ENCODE peak calls at places on chromosomes 2 and 18, in ten cellular contexts. One of them, this sample, is unnamed.

GRCh38 chr18:39435986-39436385 is 1870.4 kb upstream of the CELF4 start:
- DNase-seq in uterus: no peak
- DNase-seq in CD8-positive, alpha-beta T cell: no peak
- DNase-seq in left ventricle myocardium inferior: no peak
- DNase-seq in effector memory CD4-positive, alpha-beta T cell: no peak
- DNase-seq in tibial artery: no peak
- DNase-seq in pancreas: no peak
- DNase-seq in CD8-positive, alpha-beta memory T cell: no peak
- DNase-seq in aorta: no peak
- DNase-seq in upper lobe of right lung: no peak
- DNase-seq in this sample: no peak

GRCh38 chr2:166373951-166374350 is 1.8 kb downstream of the SCN9A start:
- DNase-seq in upper lobe of right lung: no peak
- DNase-seq in pancreas: no peak
- DNase-seq in effector memory CD4-positive, alpha-beta T cell: no peak
- DNase-seq in left ventricle myocardium inferior: no peak
- DNase-seq in aorta: no peak
- DNase-seq in tibial artery: no peak
- DNase-seq in CD8-positive, alpha-beta T cell: no peak
- DNase-seq in CD8-positive, alpha-beta memory T cell: no peak
- DNase-seq in uterus: no peak
- DNase-seq in this sample: no peak

GRCh38 chr2:187547353-187547979 is 6.8 kb downstream of the TFPI start:
- DNase-seq in uterus: peak; percentile 72
- DNase-seq in upper lobe of right lung: no peak
- DNase-seq in pancreas: no peak
- DNase-seq in aorta: no peak
- DNase-seq in tibial artery: peak; percentile 75
- DNase-seq in CD8-positive, alpha-beta T cell: no peak
- DNase-seq in CD8-positive, alpha-beta memory T cell: no peak
- DNase-seq in effector memory CD4-positive, alpha-beta T cell: no peak
- DNase-seq in left ventricle myocardium inferior: peak; percentile 28
- DNase-seq in this sample: no peak

GRCh38 chr2:23687713-23688112 is 239.2 kb downstream of the ATAD2B start:
- DNase-seq in effector memory CD4-positive, alpha-beta T cell: no peak
- DNase-seq in CD8-positive, alpha-beta T cell: no peak
- DNase-seq in upper lobe of right lung: no peak
- DNase-seq in aorta: no peak
- DNase-seq in uterus: no peak
- DNase-seq in left ventricle myocardium inferior: no peak
- DNase-seq in tibial artery: no peak
- DNase-seq in pancreas: no peak
- DNase-seq in CD8-positive, alpha-beta memory T cell: no peak
- DNase-seq in this sample: no peak

GRCh38 chr2:233838726-233839446 is 15.4 kb downstream of the HJURP start:
- DNase-seq in aorta: peak; percentile 51
- DNase-seq in tibial artery: no peak
- DNase-seq in CD8-positive, alpha-beta memory T cell: no peak
- DNase-seq in left ventricle myocardium inferior: no peak
- DNase-seq in effector memory CD4-positive, alpha-beta T cell: no peak
- DNase-seq in uterus: no peak
- DNase-seq in upper lobe of right lung: peak; percentile 26
- DNase-seq in pancreas: no peak
- DNase-seq in CD8-positive, alpha-beta T cell: no peak
- DNase-seq in this sample: no peak

GRCh38 chr2:54176577-54176976 is 61.2 kb downstream of the ACYP2 start:
- DNase-seq in pancreas: no peak
- DNase-seq in tibial artery: peak; percentile 57
- DNase-seq in upper lobe of right lung: peak; percentile 64
- DNase-seq in uterus: peak; percentile 44
- DNase-seq in effector memory CD4-positive, alpha-beta T cell: no peak
- DNase-seq in aorta: peak; percentile 81
- DNase-seq in CD8-positive, alpha-beta T cell: no peak
- DNase-seq in left ventricle myocardium inferior: peak; percentile 50
- DNase-seq in CD8-positive, alpha-beta memory T cell: no peak
- DNase-seq in this sample: no peak

GRCh38 chr2:148865515-148865914 is 9.5 kb upstream of the KIF5C start:
- DNase-seq in tibial artery: no peak
- DNase-seq in left ventricle myocardium inferior: no peak
- DNase-seq in uterus: no peak
- DNase-seq in CD8-positive, alpha-beta memory T cell: no peak
- DNase-seq in CD8-positive, alpha-beta T cell: no peak
- DNase-seq in effector memory CD4-positive, alpha-beta T cell: no peak
- DNase-seq in upper lobe of right lung: no peak
- DNase-seq in pancreas: no peak
- DNase-seq in aorta: no peak
- DNase-seq in this sample: no peak

GRCh38 chr2:10654069-10654468 is 35.7 kb downstream of the NOL10 start:
- DNase-seq in CD8-positive, alpha-beta memory T cell: no peak
- DNase-seq in tibial artery: no peak
- DNase-seq in CD8-positive, alpha-beta T cell: peak; percentile 14
- DNase-seq in effector memory CD4-positive, alpha-beta T cell: peak; percentile 37
- DNase-seq in pancreas: no peak
- DNase-seq in upper lobe of right lung: no peak
- DNase-seq in aorta: no peak
- DNase-seq in uterus: no peak
- DNase-seq in left ventricle myocardium inferior: no peak
- DNase-seq in this sample: no peak

GRCh38 chr18:36811430-36811829 is 17.4 kb downstream of the TPGS2 start:
- DNase-seq in uterus: no peak
- DNase-seq in tibial artery: no peak
- DNase-seq in left ventricle myocardium inferior: no peak
- DNase-seq in upper lobe of right lung: no peak
- DNase-seq in CD8-positive, alpha-beta memory T cell: no peak
- DNase-seq in effector memory CD4-positive, alpha-beta T cell: no peak
- DNase-seq in CD8-positive, alpha-beta T cell: no peak
- DNase-seq in aorta: no peak
- DNase-seq in pancreas: no peak
- DNase-seq in this sample: no peak

GRCh38 chr2:10982931-10983701 is 71.4 kb downstream of the KCNF1 start:
- DNase-seq in tibial artery: no peak
- DNase-seq in upper lobe of right lung: peak; percentile 70
- DNase-seq in aorta: peak; percentile 50
- DNase-seq in effector memory CD4-positive, alpha-beta T cell: no peak
- DNase-seq in CD8-positive, alpha-beta memory T cell: no peak
- DNase-seq in left ventricle myocardium inferior: peak; percentile 75
- DNase-seq in uterus: no peak
- DNase-seq in pancreas: no peak
- DNase-seq in CD8-positive, alpha-beta T cell: no peak
- DNase-seq in this sample: peak; percentile 64

GRCh38 chr2:64516651-64517510 is 7.2 kb upstream of the AFTPH start:
- DNase-seq in left ventricle myocardium inferior: no peak
- DNase-seq in effector memory CD4-positive, alpha-beta T cell: no peak
- DNase-seq in upper lobe of right lung: no peak
- DNase-seq in tibial artery: no peak
- DNase-seq in CD8-positive, alpha-beta memory T cell: no peak
- DNase-seq in aorta: no peak
- DNase-seq in uterus: no peak
- DNase-seq in CD8-positive, alpha-beta T cell: no peak
- DNase-seq in pancreas: no peak
- DNase-seq in this sample: no peak

GRCh38 chr2:64517511-64517884 is 6.6 kb upstream of the AFTPH start:
- DNase-seq in pancreas: no peak
- DNase-seq in CD8-positive, alpha-beta memory T cell: no peak
- DNase-seq in effector memory CD4-positive, alpha-beta T cell: no peak
- DNase-seq in CD8-positive, alpha-beta T cell: no peak
- DNase-seq in aorta: no peak
- DNase-seq in left ventricle myocardium inferior: no peak
- DNase-seq in upper lobe of right lung: no peak
- DNase-seq in tibial artery: no peak
- DNase-seq in uterus: no peak
- DNase-seq in this sample: no peak

GRCh38 chr2:64514018-64514417 is 10.1 kb upstream of the AFTPH start:
- DNase-seq in aorta: no peak
- DNase-seq in upper lobe of right lung: no peak
- DNase-seq in effector memory CD4-positive, alpha-beta T cell: no peak
- DNase-seq in tibial artery: no peak
- DNase-seq in CD8-positive, alpha-beta memory T cell: no peak
- DNase-seq in CD8-positive, alpha-beta T cell: no peak
- DNase-seq in pancreas: no peak
- DNase-seq in left ventricle myocardium inferior: no peak
- DNase-seq in uterus: no peak
- DNase-seq in this sample: no peak

GRCh38 chr2:64515075-64515474 is 9.1 kb upstream of the AFTPH start:
- DNase-seq in CD8-positive, alpha-beta memory T cell: no peak
- DNase-seq in effector memory CD4-positive, alpha-beta T cell: no peak
- DNase-seq in pancreas: no peak
- DNase-seq in aorta: no peak
- DNase-seq in uterus: no peak
- DNase-seq in upper lobe of right lung: no peak
- DNase-seq in tibial artery: no peak
- DNase-seq in CD8-positive, alpha-beta T cell: no peak
- DNase-seq in left ventricle myocardium inferior: no peak
- DNase-seq in this sample: no peak
- H3K27me3 ChIP-seq in CD8-positive, alpha-beta memory T cell: no peaks in the 10 kb centered on the region
- H3K27me3 ChIP-seq in effector memory CD4-positive, alpha-beta T cell: no peaks in the 10 kb centered on the region
- H3K27me3 ChIP-seq in pancreas: no peaks in the 10 kb centered on the region
- H3K27me3 ChIP-seq in aorta: no peaks in the 10 kb centered on the region
- H3K27me3 ChIP-seq in uterus: no peaks in the 10 kb centered on the region
- H3K27me3 ChIP-seq in upper lobe of right lung: no peaks in the 10 kb centered on the region
- H3K27me3 ChIP-seq in tibial artery: no peaks in the 10 kb centered on the region
- H3K27me3 ChIP-seq in CD8-positive, alpha-beta T cell: no peaks in the 10 kb centered on the region
- H3K27me3 ChIP-seq in left ventricle myocardium inferior: no peaks in the 10 kb centered on the region
- H3K27me3 ChIP-seq in this sample: no peaks in the 10 kb centered on the region

GRCh38 chr2:236541008-236541562 is 28.5 kb upstream of the ACKR3 start:
- DNase-seq in left ventricle myocardium inferior: no peak
- DNase-seq in pancreas: no peak
- DNase-seq in CD8-positive, alpha-beta memory T cell: no peak
- DNase-seq in uterus: no peak
- DNase-seq in effector memory CD4-positive, alpha-beta T cell: no peak
- DNase-seq in upper lobe of right lung: no peak
- DNase-seq in CD8-positive, alpha-beta T cell: no peak
- DNase-seq in tibial artery: no peak
- DNase-seq in aorta: no peak
- DNase-seq in this sample: no peak

GRCh38 chr2:236546561-236546961 is 23.1 kb upstream of the ACKR3 start:
- DNase-seq in pancreas: no peak
- DNase-seq in uterus: no peak
- DNase-seq in CD8-positive, alpha-beta memory T cell: peak; percentile 40
- DNase-seq in effector memory CD4-positive, alpha-beta T cell: no peak
- DNase-seq in aorta: no peak
- DNase-seq in tibial artery: no peak
- DNase-seq in upper lobe of right lung: no peak
- DNase-seq in left ventricle myocardium inferior: no peak
- DNase-seq in CD8-positive, alpha-beta T cell: peak; percentile 35
- DNase-seq in this sample: no peak

GRCh38 chr2:236545248-236545658 is 24.4 kb upstream of the ACKR3 start:
- DNase-seq in uterus: no peak
- DNase-seq in CD8-positive, alpha-beta T cell: no peak
- DNase-seq in CD8-positive, alpha-beta memory T cell: no peak
- DNase-seq in tibial artery: no peak
- DNase-seq in effector memory CD4-positive, alpha-beta T cell: no peak
- DNase-seq in upper lobe of right lung: no peak
- DNase-seq in left ventricle myocardium inferior: no peak
- DNase-seq in aorta: no peak
- DNase-seq in pancreas: no peak
- DNase-seq in this sample: no peak

GRCh38 chr2:236545814-236546480 is 23.7 kb upstream of the ACKR3 start:
- DNase-seq in CD8-positive, alpha-beta T cell: no peak
- DNase-seq in upper lobe of right lung: no peak
- DNase-seq in uterus: no peak
- DNase-seq in pancreas: no peak
- DNase-seq in CD8-positive, alpha-beta memory T cell: peak; percentile 16
- DNase-seq in effector memory CD4-positive, alpha-beta T cell: no peak
- DNase-seq in tibial artery: no peak
- DNase-seq in aorta: no peak
- DNase-seq in left ventricle myocardium inferior: no peak
- DNase-seq in this sample: no peak

DNA sequence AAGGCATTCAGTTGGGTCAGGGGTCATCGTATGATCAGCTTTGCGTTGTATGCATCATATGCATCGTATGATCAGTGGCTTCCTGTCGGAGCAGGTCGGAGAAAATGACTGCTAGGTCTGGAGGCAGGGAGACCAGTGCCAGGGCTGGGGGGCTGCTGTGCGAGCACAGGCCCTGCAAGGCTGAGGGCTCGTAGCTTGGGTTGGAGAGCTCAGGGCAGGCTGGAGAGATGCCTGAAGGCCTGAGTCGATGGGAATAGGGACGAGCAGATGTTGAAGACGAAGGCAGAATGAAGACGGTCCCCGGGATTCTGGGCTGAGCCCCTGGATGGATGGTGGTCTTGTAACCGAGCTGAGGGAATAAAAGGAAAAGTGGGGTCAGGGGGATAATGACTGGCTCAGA is 25.3 kb upstream of the ACKR3 start:
- DNase-seq in aorta: no peak
- DNase-seq in tibial artery: no peak
- DNase-seq in upper lobe of right lung: no peak
- DNase-seq in left ventricle myocardium inferior: no peak
- DNase-seq in pancreas: no peak
- DNase-seq in effector memory CD4-positive, alpha-beta T cell: no peak
- DNase-seq in uterus: no peak
- DNase-seq in CD8-positive, alpha-beta T cell: no peak
- DNase-seq in CD8-positive, alpha-beta memory T cell: no peak
- DNase-seq in this sample: no peak
- H3K4me3 ChIP-seq in aorta: no peak overlapping the region
- H3K4me3 ChIP-seq in tibial artery: no peak overlapping the region
- H3K4me3 ChIP-seq in upper lobe of right lung: no peak overlapping the region
- H3K4me3 ChIP-seq in left ventricle myocardium inferior: no peak overlapping the region
- H3K4me3 ChIP-seq in pancreas: no peak overlapping the region
- H3K4me3 ChIP-seq in effector memory CD4-positive, alpha-beta T cell: no peak overlapping the region
- H3K4me3 ChIP-seq in uterus: no peak overlapping the region
- H3K4me3 ChIP-seq in CD8-positive, alpha-beta T cell: no peak overlapping the region
- H3K4me3 ChIP-seq in CD8-positive, alpha-beta memory T cell: no peak overlapping the region
- H3K4me3 ChIP-seq in this sample: no peak overlapping the region

DNA sequence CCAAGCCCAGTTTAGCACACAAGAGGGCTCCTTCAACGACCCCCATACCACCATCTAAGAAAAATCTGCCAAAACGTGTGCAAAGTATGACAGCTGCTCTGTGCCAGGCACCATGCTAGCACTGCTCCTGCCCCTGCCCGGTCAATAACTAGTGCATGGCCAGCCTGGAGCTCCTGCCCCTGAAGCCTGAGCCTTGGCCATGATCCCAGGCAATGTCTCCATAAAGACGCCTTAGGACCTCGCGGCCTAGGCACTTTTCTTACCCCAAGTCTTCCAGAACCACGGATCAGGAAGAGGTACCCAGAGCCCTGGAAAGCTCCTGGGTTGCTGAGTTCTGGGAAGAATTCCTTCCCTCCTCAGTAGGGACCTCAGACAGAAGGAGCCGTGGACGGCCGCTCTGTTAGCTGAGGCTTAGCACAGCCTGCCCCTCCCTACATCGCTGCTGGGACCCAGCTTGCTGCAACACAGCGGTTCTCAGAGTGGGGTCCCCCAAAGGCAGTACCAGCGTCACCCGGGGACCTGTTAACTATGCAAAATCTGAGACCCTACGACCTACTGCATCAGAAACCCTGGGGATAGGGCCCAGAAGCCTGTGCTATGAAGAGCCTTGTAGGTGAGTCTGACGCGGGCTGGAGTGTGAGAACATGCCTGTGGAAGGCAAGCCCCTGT is 117.8 kb upstream of the TWIST2 start:
- DNase-seq in pancreas: no peak
- DNase-seq in effector memory CD4-positive, alpha-beta T cell: no peak
- DNase-seq in tibial artery: no peak
- DNase-seq in upper lobe of right lung: no peak
- DNase-seq in CD8-positive, alpha-beta memory T cell: no peak
- DNase-seq in left ventricle myocardium inferior: no peak
- DNase-seq in aorta: no peak
- DNase-seq in CD8-positive, alpha-beta T cell: no peak
- DNase-seq in uterus: no peak
- DNase-seq in this sample: no peak
- H3K27me3 ChIP-seq in pancreas: no peaks in the 10 kb centered on the region
- H3K27me3 ChIP-seq in effector memory CD4-positive, alpha-beta T cell: no peaks in the 10 kb centered on the region
- H3K27me3 ChIP-seq in tibial artery: no peaks in the 10 kb centered on the region
- H3K27me3 ChIP-seq in upper lobe of right lung: no peaks in the 10 kb centered on the region
- H3K27me3 ChIP-seq in CD8-positive, alpha-beta memory T cell: no peaks in the 10 kb centered on the region
- H3K27me3 ChIP-seq in left ventricle myocardium inferior: no peaks in the 10 kb centered on the region
- H3K27me3 ChIP-seq in aorta: no peaks in the 10 kb centered on the region
- H3K27me3 ChIP-seq in CD8-positive, alpha-beta T cell: no peaks in the 10 kb centered on the region
- H3K27me3 ChIP-seq in uterus: no peaks in the 10 kb centered on the region
- H3K27me3 ChIP-seq in this sample: no peaks in the 10 kb centered on the region

GRCh38 chr2:176066645-176067586 is 16.8 kb downstream of the EVX2 start:
- DNase-seq in tibial artery: no peak
- DNase-seq in CD8-positive, alpha-beta memory T cell: no peak
- DNase-seq in effector memory CD4-positive, alpha-beta T cell: no peak
- DNase-seq in left ventricle myocardium inferior: no peak
- DNase-seq in CD8-positive, alpha-beta T cell: no peak
- DNase-seq in uterus: no peak
- DNase-seq in aorta: no peak
- DNase-seq in upper lobe of right lung: no peak
- DNase-seq in pancreas: no peak
- DNase-seq in this sample: no peak
- H3K4me3 ChIP-seq in tibial artery: peak overlapping the region; percentile 51
- H3K4me3 ChIP-seq in CD8-positive, alpha-beta memory T cell: no peak overlapping the region
- H3K4me3 ChIP-seq in effector memory CD4-positive, alpha-beta T cell: no peak overlapping the region
- H3K4me3 ChIP-seq in left ventricle myocardium inferior: peak overlapping the region; percentile 51
- H3K4me3 ChIP-seq in CD8-positive, alpha-beta T cell: peak overlapping the region; percentile 8
- H3K4me3 ChIP-seq in uterus: peak overlapping the region; percentile 25
- H3K4me3 ChIP-seq in aorta: peak overlapping the region; percentile 19
- H3K4me3 ChIP-seq in upper lobe of right lung: peak overlapping the region; percentile 19
- H3K4me3 ChIP-seq in pancreas: peak overlapping the region; percentile 11
- H3K4me3 ChIP-seq in this sample: peak overlapping the region; percentile 39

This sample was measured in lower lobe of right lung.